ENCODE peak calls at places on chromosomes 1 and 21, in ten cellular contexts. V, I, O, R, E, H, K, F, D and S are unnamed samples.

GRCh38 chr1:234368320-234369032 is 4.8 kb upstream of the COA6 start:
- DNase-seq in V (no peak), I (no peak), O (no peak), R (no peak), E (no peak), H (no peak), K (no peak), F (no peak), D (no peak), S (no peak)

GRCh38 chr1:33866286-33866685 is 2.4 kb downstream of the HMGB4 start:
- DNase-seq in V (no peak), I (no peak), O (no peak), R (no peak), E (no peak), H (no peak), K (peak; percentile 77), F (no peak), D (no peak), S (no peak)

GRCh38 chr1:65174585-65174984 is 26.6 kb downstream of the AK4 start:
- DNase-seq in V (peak; percentile 71), I (peak; percentile 95), O (peak; percentile 87), R (peak; percentile 35), E (no peak), H (no peak), K (peak; percentile 98), F (peak; percentile 42), D (peak; percentile 55), S (peak; percentile 57)

GRCh38 chr1:203100163-203100867 is 14.5 kb upstream of the MYOG start:
- DNase-seq in V (no peak), I (peak; percentile 25), O (no peak), R (no peak), E (no peak), H (peak; percentile 27), K (no peak), F (no peak), D (no peak), S (no peak)

GRCh38 chr1:147177611-147178370 is 5.5 kb upstream of the PRKAB2 start:
- DNase-seq in V (no peak), I (peak; percentile 64), O (peak; percentile 67), R (no peak), E (no peak), H (no peak), K (peak; percentile 48), F (no peak), D (peak; percentile 45), S (peak; percentile 52)

GRCh38 chr1:155003227-155003765 is 694 bp downstream of the ZBTB7B start:
- DNase-seq in V (no peak), I (peak; percentile 47), O (no peak), R (peak; percentile 43), E (peak; percentile 62), H (no peak), K (no peak), F (peak; percentile 56), D (peak; percentile 77), S (no peak)

GRCh38 chr1:53559854-53560571 is 100.8 kb downstream of the DMRTB1 start:
- DNase-seq in V (no peak), I (no peak), O (peak; percentile 48), R (peak; percentile 4), E (no peak), H (no peak), K (no peak), F (no peak), D (no peak), S (no peak)

GRCh38 chr1:32808580-32808979 is 8.6 kb downstream of the YARS1 start:
- DNase-seq in V (no peak), I (no peak), O (no peak), R (no peak), E (no peak), H (no peak), K (no peak), F (no peak), D (no peak), S (no peak)

GRCh38 chr1:89352421-89352820 is 11.4 kb upstream of the GBP6 start:
- DNase-seq in V (no peak), I (no peak), O (no peak), R (no peak), E (no peak), H (no peak), K (no peak), F (no peak), D (no peak), S (no peak)

GRCh38 chr1:212754715-212755114 is 36.9 kb downstream of the NSL1 start:
- DNase-seq in V (peak; percentile 12), I (no peak), O (no peak), R (no peak), E (no peak), H (no peak), K (no peak), F (no peak), D (no peak), S (no peak)

GRCh38 chr21:33418686-33419085 is 15.5 kb downstream of the IFNGR2 start:
- DNase-seq in V (peak; percentile 53), I (no peak), O (peak; percentile 89), R (no peak), E (no peak), H (no peak), K (no peak), F (peak; percentile 74), D (peak; percentile 84), S (peak; percentile 72)

GRCh38 chr1:169308313-169309039 is 59.1 kb downstream of the NME7 start:
- DNase-seq in V (no peak), I (peak; percentile 61), O (no peak), R (no peak), E (no peak), H (no peak), K (no peak), F (no peak), D (no peak), S (no peak)

GRCh38 chr1:47713333-47713953 is 275.6 kb downstream of the FOXD2 start:
- DNase-seq in V (no peak), I (no peak), O (no peak), R (no peak), E (no peak), H (no peak), K (no peak), F (no peak), D (no peak), S (no peak)

GRCh38 chr1:243477676-243478075 is 221.8 kb downstream of the SDCCAG8 start:
- DNase-seq in V (no peak), I (no peak), O (no peak), R (no peak), E (no peak), H (no peak), K (no peak), F (no peak), D (no peak), S (no peak)

GRCh38 chr1:201259476-201260235 is 23.6 kb upstream of the PKP1 start:
- DNase-seq in V (no peak), I (no peak), O (no peak), R (no peak), E (peak; percentile 27), H (no peak), K (peak; percentile 27), F (no peak), D (no peak), S (peak; percentile 70)

GRCh38 chr21:36428789-36429671 is 43.8 kb downstream of the CHAF1B start:
- DNase-seq in V (no peak), I (peak; percentile 19), O (no peak), R (no peak), E (no peak), H (no peak), K (peak; percentile 53), F (no peak), D (no peak), S (no peak)

GRCh38 chr1:156896490-156897033 is 3.0 kb downstream of the PEAR1 start:
- DNase-seq in V (no peak), I (peak; percentile 96), O (peak; percentile 78), R (no peak), E (peak; percentile 57), H (no peak), K (peak; percentile 92), F (peak; percentile 47), D (peak; percentile 64), S (no peak)

GRCh38 chr1:161733526-161733925 is 12.2 kb downstream of the FCRLB start:
- DNase-seq in V (no peak), I (peak; percentile 96), O (no peak), R (no peak), E (no peak), H (no peak), K (peak; percentile 87), F (no peak), D (no peak), S (no peak)

GRCh38 chr1:92329356-92330129 is 30.7 kb downstream of the RPAP2 start:
- DNase-seq in V (no peak), I (peak; percentile 69), O (no peak), R (no peak), E (no peak), H (no peak), K (peak; percentile 88), F (no peak), D (no peak), S (no peak)

GRCh38 chr1:3834701-3835100 is 22.3 kb downstream of the CEP104 start:
- DNase-seq in V (no peak), I (no peak), O (no peak), R (no peak), E (no peak), H (no peak), K (no peak), F (no peak), D (no peak), S (no peak)
- H3K4me1 ChIP-seq in V (no peaks in the 10 kb centered on the region), I (no peaks in the 10 kb centered on the region), O (no peaks in the 10 kb centered on the region), R (no peaks in the 10 kb centered on the region), E (no peaks in the 10 kb centered on the region), H (no peaks in the 10 kb centered on the region), K (no peaks in the 10 kb centered on the region), F (no peaks in the 10 kb centered on the region), D (no peaks in the 10 kb centered on the region), S (no peaks in the 10 kb centered on the region)

GRCh38 chr1:83834621-83835264 is 164.2 kb downstream of the TTLL7 start:
- DNase-seq in V (no peak), I (no peak), O (no peak), R (no peak), E (no peak), H (no peak), K (no peak), F (no peak), D (no peak), S (no peak)
- TF ChIP-seq CTCF in V (no peak), I (peak; percentile 19), O (no peak), R (no peak), E (peak; percentile 29), H (no peak), K (no peak), F (no peak), D (peak; percentile 5), S (no peak)

DNA sequence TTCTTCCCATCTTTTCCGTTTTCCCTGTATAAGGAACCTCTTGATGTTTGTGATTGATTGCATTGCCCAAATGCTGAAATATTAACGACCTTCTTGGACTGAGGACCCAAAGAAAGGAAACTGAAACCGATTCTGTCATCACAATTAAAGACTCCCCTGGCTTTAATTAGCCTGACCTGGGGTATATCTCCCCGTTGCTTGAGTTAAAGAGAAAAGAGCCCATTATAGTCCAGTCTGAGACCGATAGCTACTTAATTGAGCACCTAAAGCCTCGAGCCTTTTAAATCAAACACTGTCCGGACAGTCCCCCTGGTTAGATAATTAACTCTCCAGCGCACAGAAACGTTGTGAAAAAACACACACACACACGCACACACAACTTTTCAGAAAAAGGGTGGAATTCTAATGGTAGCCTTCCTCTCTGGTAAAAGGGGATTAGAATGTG is 8.0 kb downstream of the LMO4 start:
- DNase-seq in V (no peak), I (no peak), O (no peak), R (no peak), E (peak; percentile 64), H (no peak), K (no peak), F (no peak), D (no peak), S (no peak)
- H3K4me1 ChIP-seq in V (peaks cover 57% of the 10 kb centered on the region), I (peaks cover 32% of the 10 kb centered on the region), O (peaks cover 27% of the 10 kb centered on the region), R (peaks cover 13% of the 10 kb centered on the region), E (peaks cover 64% of the 10 kb centered on the region), H (peaks cover 31% of the 10 kb centered on the region), K (peaks cover 26% of the 10 kb centered on the region), F (peaks cover 10% of the 10 kb centered on the region), D (peaks cover 40% of the 10 kb centered on the region), S (peaks cover 25% of the 10 kb centered on the region)

GRCh38 chr1:216601427-216601751 is 121.8 kb downstream of the ESRRG start:
- DNase-seq in V (no peak), I (no peak), O (no peak), R (no peak), E (no peak), H (no peak), K (no peak), F (no peak), D (no peak), S (no peak)
- TF ChIP-seq CTCF in V (no peak), I (peak; percentile 30), O (no peak), R (no peak), E (no peak), H (no peak), K (no peak), F (no peak), D (no peak), S (no peak)